ENCODE peak calls at places on chromosomes 12 and 14, in eight cellular contexts. R is GM19239; L is stimulated activated effector memory CD8-positive, alpha-beta T cell treated with anti-CD3 and anti-CD28 coated beads, Interleukin-12 subunit alpha, Interleukin-12 subunit beta, amount 100 ng/mL, for 72 hours; Z is HCEC 1CT; O is stimulated activated CD8-positive, alpha-beta memory T cell treated with anti-CD3 and anti-CD28 coated beads, Interleukin-15, amount 100 ng/mL, for 24 hours; J is neural progenitor cell; M is heart right ventricle; N is mammary epithelial cell. P is an unnamed sample.

GRCh38 chr12:92570056-92570753 is 132.6 kb upstream of the PLEKHG7 start:
- DNase-seq in R (no peak), L (peak), Z (peak), O (no peak), J (peak), M (peak), N (peak), P (peak)

GRCh38 chr12:120261951-120262851 is 3.3 kb downstream of the PXN start:
- DNase-seq in R (no peak), L (peak), Z (peak), O (no peak), J (no peak), M (no peak), N (peak), P (no peak)

GRCh38 chr12:96501139-96501741 is 11.9 kb downstream of the CFAP54 start:
- DNase-seq in R (no peak), L (no peak), Z (peak), O (no peak), J (no peak), M (peak), N (peak), P (no peak)

GRCh38 chr14:89956294-89957009 is 725 bp downstream of the TDP1 start:
- DNase-seq in R (peak), L (peak), Z (peak), O (peak), J (peak), M (peak), N (peak), P (peak)

GRCh38 chr12:91982946-91983345 is 162.7 kb downstream of the BTG1 start:
- DNase-seq in R (no peak), L (no peak), Z (no peak), O (no peak), J (no peak), M (no peak), N (no peak), P (no peak)

GRCh38 chr12:42468341-42468821 is 121.2 kb downstream of the PRICKLE1 start:
- DNase-seq in R (no peak), L (no peak), Z (no peak), O (no peak), J (no peak), M (peak), N (no peak), P (no peak)

GRCh38 chr14:34781242-34781641 is 66.8 kb upstream of the CFL2 start:
- DNase-seq in R (no peak), L (no peak), Z (peak), O (no peak), J (no peak), M (no peak), N (peak), P (no peak)

GRCh38 chr14:72965249-72965648 is 39.0 kb downstream of the DCAF4 start:
- DNase-seq in R (no peak), L (no peak), Z (peak), O (no peak), J (no peak), M (no peak), N (peak), P (no peak)

GRCh38 chr12:117334098-117334497 is 27.3 kb downstream of the NOS1 start:
- DNase-seq in R (no peak), L (no peak), Z (no peak), O (no peak), J (no peak), M (no peak), N (no peak), P (no peak)

GRCh38 chr14:69712637-69713088 is 54.3 kb upstream of the SRSF5 start:
- DNase-seq in R (no peak), L (no peak), Z (no peak), O (no peak), J (peak), M (peak), N (peak), P (no peak)

GRCh38 chr14:70289138-70289537 is 70.3 kb downstream of the COX16 start:
- DNase-seq in R (peak), L (no peak), Z (no peak), O (peak), J (no peak), M (no peak), N (no peak), P (no peak)

GRCh38 chr12:93344876-93345275 is 32.8 kb upstream of the NUDT4 start:
- DNase-seq in R (no peak), L (no peak), Z (no peak), O (no peak), J (no peak), M (no peak), N (peak), P (no peak)

GRCh38 chr14:76772300-76773187 is 11.3 kb downstream of the VASH1 start:
- DNase-seq in R (no peak), L (no peak), Z (no peak), O (no peak), J (peak), M (peak), N (no peak), P (no peak)

GRCh38 chr12:54207539-54208267 is 18.9 kb upstream of the SMUG1 start:
- DNase-seq in R (peak), L (peak), Z (peak), O (peak), J (peak), M (peak), N (peak), P (peak)

GRCh38 chr12:2266666-2267623 is 214.2 kb downstream of the CACNA1C start:
- DNase-seq in R (no peak), L (no peak), Z (peak), O (no peak), J (no peak), M (no peak), N (peak), P (no peak)

GRCh38 chr14:24181251-24182077 is 7.2 kb downstream of the IPO4 start:
- DNase-seq in R (no peak), L (no peak), Z (no peak), O (no peak), J (no peak), M (no peak), N (no peak), P (no peak)

GRCh38 chr12:121060149-121061001 is 21.3 kb upstream of the OASL start:
- DNase-seq in R (peak), L (peak), Z (peak), O (no peak), J (peak), M (peak), N (no peak), P (peak)

GRCh38 chr12:24937553-24938244 is 11.2 kb downstream of the BCAT1 start:
- DNase-seq in R (no peak), L (no peak), Z (peak), O (no peak), J (no peak), M (no peak), N (no peak), P (no peak)

GRCh38 chr12:58509116-58509885 is 411.0 kb downstream of the LRIG3 start:
- DNase-seq in R (no peak), L (no peak), Z (peak), O (no peak), J (no peak), M (no peak), N (peak), P (no peak)

GRCh38 chr14:68918612-68919011 is 60.5 kb downstream of the ACTN1 start:
- DNase-seq in R (no peak), L (no peak), Z (no peak), O (no peak), J (no peak), M (no peak), N (no peak), P (no peak)

GRCh38 chr12:105445261-105446015 is 114.9 kb downstream of the C12orf75 start:
- DNase-seq in R (no peak), L (no peak), Z (no peak), O (no peak), J (peak), M (no peak), N (peak), P (no peak)